ENCODE peak calls at places on chromosomes 5 and 9, in eight cellular contexts. B is HCT116, N is sigmoid colon, Z is neural progenitor cell, M is MM.1S, R is uterus, I is prostate gland, U is RWPE1. D is an unnamed sample.

GRCh38 chr5:120366047-120366446 is 98.1 kb upstream of the PRR16 start:
- DNase-seq in U (peak; percentile 11), N (no peak), I (no peak), Z (no peak), M (no peak), R (no peak), B (no peak), D (no peak)

GRCh38 chr5:170254056-170254455 is 21.3 kb downstream of the C5orf58 start:
- DNase-seq in N (no peak), M (peak; percentile 95), I (peak; percentile 30), U (peak; percentile 83), R (no peak), Z (no peak), B (no peak), D (no peak)

GRCh38 chr9:16074962-16075361 is 522.1 kb downstream of the CCDC171 start:
- DNase-seq in R (no peak), Z (no peak), I (no peak), U (no peak), B (no peak), M (no peak), N (no peak), D (no peak)

GRCh38 chr5:31130682-31131081 is 62.8 kb upstream of the CDH6 start:
- DNase-seq in U (no peak), R (no peak), I (no peak), Z (no peak), N (no peak), M (no peak), B (no peak), D (no peak)

GRCh38 chr5:35038891-35039290 is 8.9 kb downstream of the AGXT2 start:
- DNase-seq in N (no peak), I (no peak), U (no peak), Z (no peak), R (no peak), B (no peak), M (no peak), D (no peak)

GRCh38 chr5:2517451-2517850 is 234.0 kb downstream of the IRX2 start:
- DNase-seq in U (no peak), N (no peak), R (no peak), B (no peak), I (no peak), M (no peak), Z (no peak), D (no peak)

GRCh38 chr5:32504923-32505596 is 60.5 kb upstream of the ZFR start:
- DNase-seq in M (peak; percentile 68), R (peak; percentile 81), Z (peak; percentile 64), U (no peak), N (peak; percentile 91), I (peak; percentile 13), B (no peak), D (peak; percentile 53)

GRCh38 chr5:36398137-36398536 is 96.4 kb upstream of the RANBP3L start:
- DNase-seq in U (peak; percentile 41), M (no peak), I (no peak), B (peak; percentile 28), R (no peak), Z (peak; percentile 47), N (no peak), D (no peak)

GRCh38 chr9:109453210-109453842 is 44.8 kb downstream of the PTPN3 start:
- DNase-seq in R (no peak), B (no peak), Z (no peak), I (peak; percentile 17), M (no peak), U (peak; percentile 95), N (no peak), D (no peak)

GRCh38 chr5:95440825-95441224 is 49.7 kb downstream of the FAM81B start:
- DNase-seq in U (no peak), N (no peak), R (no peak), I (no peak), Z (no peak), B (no peak), M (no peak), D (no peak)

GRCh38 chr5:59745422-59745863 is 148.1 kb downstream of the PDE4D start:
- DNase-seq in N (peak; percentile 90), M (no peak), R (peak; percentile 32), U (peak; percentile 86), Z (no peak), B (no peak), I (peak; percentile 63), D (no peak)

GRCh38 chr5:159157552-159157951 is 51.8 kb downstream of the RNF145 start:
- DNase-seq in N (no peak), Z (no peak), U (no peak), M (no peak), R (no peak), I (no peak), B (no peak), D (no peak)

GRCh38 chr5:159166416-159166815 is 42.9 kb downstream of the RNF145 start:
- DNase-seq in N (no peak), U (no peak), I (no peak), B (no peak), M (no peak), R (no peak), Z (no peak), D (no peak)

GRCh38 chr5:159161361-159162214 is 47.8 kb downstream of the RNF145 start:
- DNase-seq in B (no peak), M (no peak), Z (no peak), N (no peak), R (no peak), U (no peak), I (no peak), D (no peak)

GRCh38 chr5:159163700-159164044 is 45.7 kb downstream of the RNF145 start:
- DNase-seq in B (no peak), N (no peak), R (no peak), U (no peak), I (no peak), Z (no peak), M (no peak), D (no peak)

DNA sequence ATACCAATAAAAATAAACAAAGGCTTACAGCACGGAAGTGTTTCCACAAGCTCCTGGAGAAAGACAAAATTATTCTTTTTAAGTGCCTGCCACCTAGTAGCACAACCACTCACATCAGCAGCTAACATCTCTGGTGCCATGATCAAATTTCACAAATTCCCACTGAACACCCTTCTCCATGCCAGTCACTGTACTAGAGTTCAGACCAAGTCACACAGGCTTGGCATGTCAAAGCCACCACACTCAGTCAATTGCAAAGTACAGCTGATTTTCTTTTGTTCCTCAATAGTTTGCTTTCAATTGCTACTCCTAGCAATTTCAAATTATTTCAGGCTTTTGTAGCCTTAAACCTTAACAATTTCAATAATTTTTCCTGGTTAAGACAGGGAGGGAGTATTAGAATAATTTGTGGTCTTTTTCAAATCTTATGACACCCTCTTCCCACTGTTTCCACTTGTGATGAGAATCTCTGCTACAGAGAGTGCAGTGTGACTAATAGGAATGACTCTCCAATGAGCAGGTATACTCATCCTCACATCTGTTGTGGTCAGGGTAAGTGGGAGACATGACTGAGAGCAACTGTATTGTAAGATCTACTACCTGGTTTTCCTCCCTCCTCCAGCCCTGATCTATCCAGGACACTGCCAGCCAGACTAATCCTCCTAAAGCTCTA is 46.2 kb downstream of the RNF145 start:
- DNase-seq in Z (no peak), I (no peak), U (peak; percentile 84), N (no peak), M (no peak), B (peak; percentile 32), R (no peak), D (no peak)
- H3K27ac ChIP-seq in Z (no peak overlapping the region), I (no peak overlapping the region), U (no peak overlapping the region), N (no peak overlapping the region), M (no peak overlapping the region), B (no peak overlapping the region), R (no peak overlapping the region), D (no peak overlapping the region)

GRCh38 chr9:92610470-92611420 is 59.2 kb downstream of the IPPK start:
- DNase-seq in I (no peak), N (no peak), U (no peak), Z (no peak), B (no peak), R (peak; percentile 60), M (no peak), D (peak; percentile 54)

GRCh38 chr9:92607773-92608172 is 62.2 kb downstream of the IPPK start:
- DNase-seq in N (no peak), U (no peak), I (no peak), R (no peak), M (peak; percentile 52), Z (no peak), B (no peak), D (no peak)

GRCh38 chr9:92608221-92609141 is 61.5 kb downstream of the IPPK start:
- DNase-seq in Z (no peak), B (no peak), R (no peak), M (no peak), N (no peak), I (no peak), U (no peak), D (no peak)

GRCh38 chr9:92607088-92607487 is 62.8 kb downstream of the IPPK start:
- DNase-seq in Z (no peak), R (no peak), I (no peak), B (no peak), M (peak; percentile 84), N (no peak), U (no peak), D (no peak)

GRCh38 chr9:92609142-92609500 is 60.8 kb downstream of the IPPK start:
- DNase-seq in Z (peak; percentile 87), B (no peak), I (no peak), R (no peak), N (no peak), M (no peak), U (no peak), D (no peak)
- H3K27ac ChIP-seq in Z (peak overlapping the region; percentile 94), B (no peak overlapping the region), I (peak overlapping the region; percentile 65), R (peak overlapping the region; percentile 82), N (peak overlapping the region; percentile 58), M (no peak overlapping the region), U (peak overlapping the region; percentile 41), D (peak overlapping the region; percentile 90)

GRCh38 chr5:93594591-93595419 is 11.8 kb downstream of the NR2F1 start:
- DNase-seq in B (no peak), R (no peak), U (no peak), M (no peak), I (no peak), Z (peak; percentile 62), N (no peak), D (no peak)
- H3K27ac ChIP-seq in B (no peak overlapping the region), R (no peak overlapping the region), U (no peak overlapping the region), M (no peak overlapping the region), I (peak overlapping the region; percentile 60), Z (no peak overlapping the region), N (no peak overlapping the region), D (no peak overlapping the region)

GRCh38 chr9:1202512-1203285 is 152.5 kb downstream of the DMRT2 start:
- DNase-seq in R (no peak), N (no peak), B (no peak), U (no peak), M (no peak), Z (no peak), I (peak; percentile 7), D (no peak)

GRCh38 chr9:1198085-1198484 is 147.9 kb downstream of the DMRT2 start:
- DNase-seq in Z (no peak), M (no peak), B (no peak), I (no peak), N (no peak), R (no peak), U (peak; percentile 45), D (no peak)

GRCh38 chr9:1200847-1201251 is 150.7 kb downstream of the DMRT2 start:
- DNase-seq in Z (no peak), I (peak; percentile 15), B (no peak), N (no peak), R (no peak), M (no peak), U (no peak), D (peak; percentile 27)

DNA sequence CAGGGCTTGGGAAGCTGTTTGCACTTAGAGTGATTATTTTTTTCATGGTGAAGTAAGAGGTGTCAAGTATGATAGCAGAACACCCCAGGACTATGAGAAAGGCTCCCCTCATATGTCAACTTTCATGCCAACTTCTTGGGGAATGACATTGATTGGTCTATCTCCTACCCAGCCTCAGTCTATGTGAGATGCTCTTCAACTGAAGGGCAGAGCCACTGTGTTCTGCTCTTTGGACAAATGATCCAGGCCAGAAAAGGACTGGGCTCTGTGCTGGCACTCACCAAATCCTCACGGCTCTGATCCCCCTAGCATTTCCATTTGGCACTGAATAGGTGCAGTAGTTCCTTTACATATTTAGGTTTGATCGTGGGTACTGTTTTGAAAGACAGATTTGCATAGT is 151.1 kb downstream of the DMRT2 start:
- DNase-seq in B (no peak), U (no peak), Z (no peak), N (no peak), M (no peak), I (no peak), R (no peak), D (no peak)
- H3K27ac ChIP-seq in B (no peak overlapping the region), U (no peak overlapping the region), Z (no peak overlapping the region), N (no peak overlapping the region), M (no peak overlapping the region), I (no peak overlapping the region), R (no peak overlapping the region), D (peak overlapping the region; percentile 3)